ENCODE peak calls at places on chromosomes 7 and 10, in eight cellular contexts. Q is GM23248, I is gastrocnemius medialis, M is heart left ventricle, S is fibroblast of the aortic adventitia, A is colonic mucosa, C is mucosa of descending colon, Y is GM23338. K is an unnamed sample.

GRCh38 chr7:105594034-105594433 is 12.7 kb upstream of the EFCAB10 start:
- DNase-seq in Q (peak), I (peak), M (no peak), S (peak), A (no peak), C (no peak), Y (peak), K (no peak)

GRCh38 chr7:39621261-39621660 is 2.1 kb upstream of the RALA start:
- DNase-seq in Q (peak), I (no peak), M (no peak), S (peak), A (no peak), C (no peak), Y (no peak), K (peak)

GRCh38 chr7:143384741-143385631 is 3.8 kb downstream of the ZYX start:
- DNase-seq in Q (peak), I (no peak), M (peak), S (no peak), A (no peak), C (peak), Y (no peak), K (peak)

GRCh38 chr10:72831696-72832355 is 61.7 kb upstream of the OIT3 start:
- DNase-seq in Q (no peak), I (no peak), M (no peak), S (peak), A (no peak), C (no peak), Y (no peak), K (no peak)

GRCh38 chr10:48464871-48465736 is 139.8 kb downstream of the ARHGAP22 start:
- DNase-seq in Q (no peak), I (no peak), M (peak), S (no peak), A (peak), C (peak), Y (peak), K (no peak)

GRCh38 chr10:70536196-70536920 is 57.8 kb downstream of the PALD1 start:
- DNase-seq in Q (no peak), I (no peak), M (no peak), S (no peak), A (no peak), C (no peak), Y (peak), K (no peak)

GRCh38 chr7:128135275-128136214 is 104.3 kb upstream of the LRRC4 start:
- DNase-seq in Q (peak), I (no peak), M (peak), S (peak), A (peak), C (peak), Y (peak), K (peak)

GRCh38 chr10:82668266-82668665 is 793.3 kb downstream of the NRG3 start:
- DNase-seq in Q (no peak), I (no peak), M (no peak), S (peak), A (no peak), C (no peak), Y (no peak), K (no peak)

GRCh38 chr7:4115442-4115841 is 566.7 kb upstream of the FOXK1 start:
- DNase-seq in Q (no peak), I (no peak), M (no peak), S (no peak), A (no peak), C (no peak), Y (no peak), K (no peak)

GRCh38 chr7:41163991-41164390 is 538.9 kb downstream of the INHBA start:
- DNase-seq in Q (no peak), I (no peak), M (no peak), S (no peak), A (no peak), C (no peak), Y (no peak), K (no peak)

GRCh38 chr10:23804125-23804524 is 365.2 kb downstream of the OTUD1 start:
- DNase-seq in Q (no peak), I (no peak), M (no peak), S (no peak), A (no peak), C (no peak), Y (no peak), K (no peak)

GRCh38 chr10:89391882-89392756 is at the start of gene IFIT1:
- DNase-seq in Q (peak), I (peak), M (peak), S (peak), A (peak), C (no peak), Y (peak), K (no peak)

GRCh38 chr7:5143935-5144903 is 45.8 kb upstream of the WIPI2 start:
- DNase-seq in Q (peak), I (no peak), M (no peak), S (peak), A (no peak), C (peak), Y (peak), K (no peak)
- H3K4me3 ChIP-seq in Q (no peak), I (no peak), M (no peak), S (no peak), A (no peak), C (no peak), Y (no peak), K (no peak)

DNA sequence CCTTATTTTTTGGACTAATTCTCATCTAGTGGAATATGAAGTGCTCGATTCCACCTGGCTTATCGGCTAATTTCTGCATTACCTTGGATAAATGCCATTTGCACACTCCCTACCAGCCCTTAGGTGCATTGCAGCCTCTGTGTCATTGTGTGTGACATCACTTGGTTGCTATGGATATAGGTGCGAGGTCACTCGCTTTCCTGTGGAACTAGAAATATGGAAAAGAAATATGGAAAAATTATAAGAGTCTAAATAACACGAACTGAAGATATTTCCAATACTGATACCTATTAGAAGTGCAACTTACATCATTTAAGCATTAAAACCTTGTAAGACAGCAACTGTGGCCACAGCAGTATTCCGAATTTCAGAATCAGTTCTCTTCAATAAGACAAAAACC is 2.0 kb downstream of the YWHAG start:
- DNase-seq in Q (peak), I (peak), M (no peak), S (peak), A (no peak), C (no peak), Y (no peak), K (peak)
- H3K4me3 ChIP-seq in Q (peak), I (peak), M (peak), S (peak), A (peak), C (no peak), Y (peak), K (peak)

GRCh38 chr7:23469961-23470250 is 385 bp downstream of the IGF2BP3 start:
- DNase-seq in Q (no peak), I (no peak), M (no peak), S (peak), A (no peak), C (peak), Y (no peak), K (peak)

GRCh38 chr7:23468721-23469149 is 1.6 kb downstream of the IGF2BP3 start:
- DNase-seq in Q (no peak), I (no peak), M (no peak), S (peak), A (no peak), C (no peak), Y (peak), K (peak)

GRCh38 chr7:23469150-23469960 is 936 bp downstream of the IGF2BP3 start:
- DNase-seq in Q (peak), I (no peak), M (no peak), S (peak), A (no peak), C (peak), Y (no peak), K (peak)

GRCh38 chr7:23467731-23468720 is 2.3 kb downstream of the IGF2BP3 start:
- DNase-seq in Q (peak), I (no peak), M (no peak), S (peak), A (no peak), C (no peak), Y (peak), K (peak)

DNA sequence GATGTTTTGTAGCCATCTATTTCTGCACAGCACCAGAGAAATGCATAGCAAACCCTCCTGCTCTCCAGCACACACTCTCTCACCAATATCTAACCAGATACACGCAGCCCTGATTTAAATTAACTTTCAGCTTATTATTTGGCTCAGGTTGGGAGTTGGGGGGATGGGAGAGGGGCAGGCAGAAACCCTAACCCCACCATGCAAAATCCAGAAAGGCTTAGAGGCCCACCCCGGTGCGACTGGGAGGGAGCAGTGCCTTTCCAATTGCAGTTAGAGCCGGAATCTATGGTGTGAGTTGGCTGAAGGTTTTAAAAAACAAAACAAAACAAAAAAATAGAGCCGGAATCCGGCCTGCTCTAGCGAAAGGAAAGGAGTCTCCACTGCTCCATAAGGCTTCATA is 3.0 kb downstream of the IGF2BP3 start:
- DNase-seq in Q (peak), I (no peak), M (no peak), S (peak), A (no peak), C (no peak), Y (peak), K (peak)
- H3K4me3 ChIP-seq in Q (peak), I (no peak), M (no peak), S (peak), A (no peak), C (no peak), Y (peak), K (peak)

GRCh38 chr7:26279405-26279804 is 12.3 kb upstream of the SNX10 start:
- DNase-seq in Q (peak), I (no peak), M (no peak), S (peak), A (no peak), C (no peak), Y (no peak), K (peak)
- H3K4me3 ChIP-seq in Q (no peak), I (no peak), M (no peak), S (no peak), A (no peak), C (no peak), Y (no peak), K (no peak)